ENCODE peak calls at places on chromosomes 6 and 20, in five cellular contexts. V, F, H, M and E are unnamed samples.

GRCh38 chr6:14771026-14771425 is 474.8 kb upstream of the JARID2 start:
- DNase-seq in V (no peak), F (no peak), H (no peak), M (no peak), E (no peak)

GRCh38 chr20:44836596-44837120 is 26.3 kb upstream of the RIMS4 start:
- DNase-seq in V (no peak), F (no peak), H (no peak), M (no peak), E (no peak)

GRCh38 chr6:105835373-105835772 is 250.8 kb upstream of the PRDM1 start:
- DNase-seq in V (no peak), F (peak; percentile 21), H (peak; percentile 35), M (peak; percentile 29), E (peak; percentile 48)

GRCh38 chr6:2196079-2196679 is 49.2 kb downstream of the GMDS start:
- DNase-seq in V (peak; percentile 72), F (peak; percentile 52), H (peak; percentile 60), M (no peak), E (peak; percentile 61)

GRCh38 chr6:91731939-91732338 is 1145.1 kb upstream of the MAP3K7 start:
- DNase-seq in V (no peak), F (no peak), H (no peak), M (no peak), E (no peak)

GRCh38 chr6:70857387-70858077 is 99.3 kb downstream of the B3GAT2 start:
- DNase-seq in V (peak; percentile 46), F (no peak), H (no peak), M (no peak), E (no peak)

GRCh38 chr6:37827603-37828265 is 8.2 kb downstream of the ZFAND3 start:
- DNase-seq in V (no peak), F (no peak), H (no peak), M (no peak), E (no peak)

GRCh38 chr6:31900917-31901414 is 920 bp downstream of the ZBTB12 start:
- DNase-seq in V (peak; percentile 2), F (no peak), H (peak; percentile 21), M (no peak), E (no peak)

GRCh38 chr6:156816505-156816904 is 39.3 kb downstream of the ARID1B start:
- DNase-seq in V (no peak), F (no peak), H (peak; percentile 52), M (no peak), E (peak; percentile 23)

GRCh38 chr20:32017711-32018251 is 7.5 kb downstream of the CCM2L start:
- DNase-seq in V (peak; percentile 91), F (no peak), H (no peak), M (peak; percentile 68), E (no peak)

GRCh38 chr6:27288136-27289044 is 23.7 kb downstream of the POM121L2 start:
- DNase-seq in V (peak; percentile 36), F (no peak), H (no peak), M (no peak), E (no peak)

GRCh38 chr6:24829657-24830056 is 30.9 kb upstream of the ARMH2 start:
- DNase-seq in V (no peak), F (no peak), H (no peak), M (no peak), E (no peak)

GRCh38 chr6:152975204-152975915 is 7.5 kb downstream of the FBXO5 start:
- DNase-seq in V (no peak), F (no peak), H (peak; percentile 55), M (no peak), E (no peak)

GRCh38 chr20:32278199-32278643 is 770 bp downstream of the KIF3B start:
- DNase-seq in V (no peak), F (peak; percentile 17), H (peak; percentile 28), M (no peak), E (peak; percentile 17)

GRCh38 chr6:10485406-10485805 is 35.7 kb upstream of the GCNT2 start:
- DNase-seq in V (no peak), F (no peak), H (no peak), M (no peak), E (no peak)

GRCh38 chr6:57097596-57097995 is 7.6 kb downstream of the ZNF451 start:
- DNase-seq in V (no peak), F (peak; percentile 60), H (peak; percentile 54), M (no peak), E (peak; percentile 59)

GRCh38 chr20:17969276-17969883 is 562 bp downstream of the MGME1 start:
- DNase-seq in V (peak; percentile 47), F (peak; percentile 66), H (no peak), M (peak; percentile 48), E (no peak)

GRCh38 chr20:32583581-32584045 is 1.5 kb downstream of the NOL4L start:
- DNase-seq in V (no peak), F (no peak), H (no peak), M (no peak), E (no peak)

GRCh38 chr6:108848116-108848868 is at the start of gene ARMC2:
- DNase-seq in V (peak; percentile 65), F (peak; percentile 91), H (peak; percentile 83), M (peak; percentile 74), E (peak; percentile 74)

GRCh38 chr6:143111443-143111842 is 50.8 kb downstream of the AIG1 start:
- DNase-seq in V (no peak), F (no peak), H (no peak), M (no peak), E (no peak)

GRCh38 chr20:59042151-59042795 is at the start of gene PRELID3B:
- DNase-seq in V (no peak), F (peak; percentile 44), H (no peak), M (no peak), E (no peak)

GRCh38 chr20:438581-439469 is 23.5 kb downstream of the TBC1D20 start:
- DNase-seq in V (no peak), F (no peak), H (no peak), M (peak; percentile 65), E (no peak)

GRCh38 chr6:138817799-138818198 is 21.9 kb downstream of the ECT2L start:
- DNase-seq in V (peak; percentile 69), F (peak; percentile 78), H (peak; percentile 90), M (no peak), E (peak; percentile 81)

GRCh38 chr6:115945306-115945705 is 115.4 kb downstream of the FRK start:
- DNase-seq in V (no peak), F (no peak), H (no peak), M (no peak), E (no peak)

GRCh38 chr6:16043171-16044142 is 85.4 kb upstream of the MYLIP start:
- DNase-seq in V (no peak), F (no peak), H (no peak), M (no peak), E (no peak)

GRCh38 chr6:156421933-156422332 is 355.2 kb upstream of the ARID1B start:
- DNase-seq in V (no peak), F (peak; percentile 22), H (no peak), M (no peak), E (no peak)

GRCh38 chr6:80769101-80769500 is 662.6 kb downstream of the BCKDHB start:
- DNase-seq in V (no peak), F (peak; percentile 72), H (peak; percentile 62), M (no peak), E (peak; percentile 90)

GRCh38 chr6:150266963-150267685 is 101.7 kb upstream of the IYD start:
- DNase-seq in V (no peak), F (peak; percentile 32), H (peak; percentile 43), M (no peak), E (no peak)

GRCh38 chr20:16569218-16570153 is 3.8 kb downstream of the KIF16B start:
- DNase-seq in V (no peak), F (no peak), H (no peak), M (no peak), E (no peak)

GRCh38 chr20:41001497-41001896 is 27.1 kb upstream of the TOP1 start:
- DNase-seq in V (no peak), F (no peak), H (peak; percentile 79), M (no peak), E (peak; percentile 33)